ENCODE peak calls at places on chromosomes 6 and 20, in six cellular contexts. One of them, this sample, is unnamed.
A peak's percentile ranks its signal among the peaks of the same experiment; 100 is the strongest.

GRCh38 chr6:36216559-36216958 is 20.0 kb downstream of the BRPF3 start:
- DNase-seq in CD14-positive monocyte: no peak
- DNase-seq in RWPE1: no peak
- DNase-seq in MCF 10A: peak; percentile 46
- DNase-seq in fibroblast of mammary gland: peak; percentile 56
- DNase-seq in HFF-Myc: no peak
- DNase-seq in this sample: no peak

GRCh38 chr6:37990762-37991525 is 171.4 kb downstream of the ZFAND3 start:
- DNase-seq in CD14-positive monocyte: no peak
- DNase-seq in RWPE1: peak; percentile 56
- DNase-seq in MCF 10A: peak; percentile 52
- DNase-seq in fibroblast of mammary gland: peak; percentile 87
- DNase-seq in HFF-Myc: peak; percentile 65
- DNase-seq in this sample: no peak

GRCh38 chr20:32972181-32973076 is 31.8 kb downstream of the SUN5 start:
- DNase-seq in CD14-positive monocyte: no peak
- DNase-seq in RWPE1: no peak
- DNase-seq in MCF 10A: no peak
- DNase-seq in fibroblast of mammary gland: no peak
- DNase-seq in HFF-Myc: no peak
- DNase-seq in this sample: peak; percentile 83

GRCh38 chr6:113591896-113592827 is 265.0 kb upstream of the MARCKS start:
- DNase-seq in CD14-positive monocyte: no peak
- DNase-seq in RWPE1: no peak
- DNase-seq in MCF 10A: peak; percentile 34
- DNase-seq in fibroblast of mammary gland: no peak
- DNase-seq in HFF-Myc: no peak
- DNase-seq in this sample: no peak

GRCh38 chr20:33113387-33113908 is 34.0 kb downstream of the BPIFB4 start:
- DNase-seq in CD14-positive monocyte: no peak
- DNase-seq in RWPE1: no peak
- DNase-seq in MCF 10A: no peak
- DNase-seq in fibroblast of mammary gland: no peak
- DNase-seq in HFF-Myc: no peak
- DNase-seq in this sample: no peak

GRCh38 chr6:148451690-148452089 is 109.1 kb downstream of the SASH1 start:
- DNase-seq in CD14-positive monocyte: no peak
- DNase-seq in RWPE1: no peak
- DNase-seq in MCF 10A: no peak
- DNase-seq in fibroblast of mammary gland: no peak
- DNase-seq in HFF-Myc: no peak
- DNase-seq in this sample: no peak

GRCh38 chr6:134249759-134250602 is 67.9 kb downstream of the SGK1 start:
- DNase-seq in CD14-positive monocyte: no peak
- DNase-seq in RWPE1: no peak
- DNase-seq in MCF 10A: no peak
- DNase-seq in fibroblast of mammary gland: peak; percentile 57
- DNase-seq in HFF-Myc: no peak
- DNase-seq in this sample: no peak

GRCh38 chr20:60528141-60528540 is 569.9 kb downstream of the CDH26 start:
- DNase-seq in CD14-positive monocyte: no peak
- DNase-seq in RWPE1: no peak
- DNase-seq in MCF 10A: no peak
- DNase-seq in fibroblast of mammary gland: no peak
- DNase-seq in HFF-Myc: no peak
- DNase-seq in this sample: no peak

GRCh38 chr6:68317366-68317765 is 317.7 kb upstream of the ADGRB3 start:
- DNase-seq in CD14-positive monocyte: no peak
- DNase-seq in RWPE1: peak; percentile 2
- DNase-seq in MCF 10A: no peak
- DNase-seq in fibroblast of mammary gland: peak; percentile 16
- DNase-seq in HFF-Myc: no peak
- DNase-seq in this sample: no peak

GRCh38 chr6:68313911-68314310 is 321.2 kb upstream of the ADGRB3 start:
- DNase-seq in CD14-positive monocyte: no peak
- DNase-seq in RWPE1: no peak
- DNase-seq in MCF 10A: peak; percentile 17
- DNase-seq in fibroblast of mammary gland: peak; percentile 15
- DNase-seq in HFF-Myc: no peak
- DNase-seq in this sample: no peak
- TF ChIP-seq CTCF in CD14-positive monocyte: no peak
- TF ChIP-seq CTCF in RWPE1: no peak
- TF ChIP-seq CTCF in MCF 10A: peak; percentile 11
- TF ChIP-seq CTCF in fibroblast of mammary gland: peak; percentile 19
- TF ChIP-seq CTCF in HFF-Myc: no peak
- TF ChIP-seq CTCF in this sample: peak; percentile 74

DNA sequence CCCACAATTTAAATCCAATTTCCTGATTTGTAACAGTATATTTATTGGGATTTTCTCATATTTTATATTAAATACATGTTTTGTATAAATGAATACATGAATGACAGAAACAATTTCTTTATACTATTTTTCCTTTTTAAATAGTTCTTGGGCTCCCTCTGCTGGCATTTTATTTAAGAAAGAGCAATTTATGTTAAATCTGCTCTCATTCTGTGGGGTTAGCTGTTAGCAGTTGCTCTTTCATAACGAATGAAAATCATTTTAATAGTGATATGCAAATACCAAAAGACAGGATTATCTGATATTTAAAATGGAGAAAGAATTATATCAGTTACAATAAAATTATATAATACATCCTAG is 118.3 kb downstream of the RALGAPA2 start:
- DNase-seq in CD14-positive monocyte: no peak
- DNase-seq in RWPE1: peak; percentile 26
- DNase-seq in MCF 10A: peak; percentile 25
- DNase-seq in fibroblast of mammary gland: peak; percentile 46
- DNase-seq in HFF-Myc: no peak
- DNase-seq in this sample: no peak
- TF ChIP-seq CTCF in CD14-positive monocyte: peak; percentile 39
- TF ChIP-seq CTCF in RWPE1: peak; percentile 12
- TF ChIP-seq CTCF in MCF 10A: peak; percentile 37
- TF ChIP-seq CTCF in fibroblast of mammary gland: peak; percentile 30
- TF ChIP-seq CTCF in HFF-Myc: no peak
- TF ChIP-seq CTCF in this sample: peak; percentile 74

GRCh38 chr20:56204206-56204605 is 44.3 kb upstream of the MC3R start:
- DNase-seq in CD14-positive monocyte: no peak
- DNase-seq in RWPE1: no peak
- DNase-seq in MCF 10A: no peak
- DNase-seq in fibroblast of mammary gland: no peak
- DNase-seq in HFF-Myc: no peak
- DNase-seq in this sample: no peak

GRCh38 chr20:56205350-56205749 is 43.2 kb upstream of the MC3R start:
- DNase-seq in CD14-positive monocyte: no peak
- DNase-seq in RWPE1: no peak
- DNase-seq in MCF 10A: no peak
- DNase-seq in fibroblast of mammary gland: no peak
- DNase-seq in HFF-Myc: no peak
- DNase-seq in this sample: no peak

GRCh38 chr20:56207656-56208055 is 40.9 kb upstream of the MC3R start:
- DNase-seq in CD14-positive monocyte: no peak
- DNase-seq in RWPE1: no peak
- DNase-seq in MCF 10A: no peak
- DNase-seq in fibroblast of mammary gland: no peak
- DNase-seq in HFF-Myc: no peak
- DNase-seq in this sample: no peak

GRCh38 chr20:56200456-56200855 is 48.1 kb upstream of the MC3R start:
- DNase-seq in CD14-positive monocyte: no peak
- DNase-seq in RWPE1: no peak
- DNase-seq in MCF 10A: peak; percentile 17
- DNase-seq in fibroblast of mammary gland: peak; percentile 14
- DNase-seq in HFF-Myc: no peak
- DNase-seq in this sample: no peak

GRCh38 chr20:56202493-56203077 is 45.9 kb upstream of the MC3R start:
- DNase-seq in CD14-positive monocyte: no peak
- DNase-seq in RWPE1: peak; percentile 76
- DNase-seq in MCF 10A: peak; percentile 63
- DNase-seq in fibroblast of mammary gland: peak; percentile 18
- DNase-seq in HFF-Myc: no peak
- DNase-seq in this sample: no peak
- TF ChIP-seq CTCF in CD14-positive monocyte: no peak
- TF ChIP-seq CTCF in RWPE1: peak; percentile 93
- TF ChIP-seq CTCF in MCF 10A: peak; percentile 73
- TF ChIP-seq CTCF in fibroblast of mammary gland: peak; percentile 38
- TF ChIP-seq CTCF in HFF-Myc: peak; percentile 26
- TF ChIP-seq CTCF in this sample: peak; percentile 72

GRCh38 chr6:13233106-13233505 is 95.2 kb downstream of the TBC1D7 start:
- DNase-seq in CD14-positive monocyte: no peak
- DNase-seq in RWPE1: no peak
- DNase-seq in MCF 10A: no peak
- DNase-seq in fibroblast of mammary gland: no peak
- DNase-seq in HFF-Myc: no peak
- DNase-seq in this sample: no peak

GRCh38 chr6:13234130-13234529 is 94.2 kb downstream of the TBC1D7 start:
- DNase-seq in CD14-positive monocyte: no peak
- DNase-seq in RWPE1: peak; percentile 32
- DNase-seq in MCF 10A: no peak
- DNase-seq in fibroblast of mammary gland: no peak
- DNase-seq in HFF-Myc: no peak
- DNase-seq in this sample: no peak

GRCh38 chr6:13228264-13229204 is 99.8 kb downstream of the TBC1D7 start:
- DNase-seq in CD14-positive monocyte: no peak
- DNase-seq in RWPE1: no peak
- DNase-seq in MCF 10A: no peak
- DNase-seq in fibroblast of mammary gland: no peak
- DNase-seq in HFF-Myc: no peak
- DNase-seq in this sample: no peak

GRCh38 chr6:13226071-13226470 is 102.3 kb downstream of the TBC1D7 start:
- DNase-seq in CD14-positive monocyte: no peak
- DNase-seq in RWPE1: no peak
- DNase-seq in MCF 10A: no peak
- DNase-seq in fibroblast of mammary gland: no peak
- DNase-seq in HFF-Myc: no peak
- DNase-seq in this sample: no peak

GRCh38 chr6:13229205-13230085 is 98.9 kb downstream of the TBC1D7 start:
- DNase-seq in CD14-positive monocyte: no peak
- DNase-seq in RWPE1: peak; percentile 35
- DNase-seq in MCF 10A: peak; percentile 66
- DNase-seq in fibroblast of mammary gland: no peak
- DNase-seq in HFF-Myc: no peak
- DNase-seq in this sample: no peak
- TF ChIP-seq CTCF in CD14-positive monocyte: no peak
- TF ChIP-seq CTCF in RWPE1: peak; percentile 24
- TF ChIP-seq CTCF in MCF 10A: peak; percentile 48
- TF ChIP-seq CTCF in fibroblast of mammary gland: no peak
- TF ChIP-seq CTCF in HFF-Myc: peak; percentile 13
- TF ChIP-seq CTCF in this sample: peak; percentile 9

DNA sequence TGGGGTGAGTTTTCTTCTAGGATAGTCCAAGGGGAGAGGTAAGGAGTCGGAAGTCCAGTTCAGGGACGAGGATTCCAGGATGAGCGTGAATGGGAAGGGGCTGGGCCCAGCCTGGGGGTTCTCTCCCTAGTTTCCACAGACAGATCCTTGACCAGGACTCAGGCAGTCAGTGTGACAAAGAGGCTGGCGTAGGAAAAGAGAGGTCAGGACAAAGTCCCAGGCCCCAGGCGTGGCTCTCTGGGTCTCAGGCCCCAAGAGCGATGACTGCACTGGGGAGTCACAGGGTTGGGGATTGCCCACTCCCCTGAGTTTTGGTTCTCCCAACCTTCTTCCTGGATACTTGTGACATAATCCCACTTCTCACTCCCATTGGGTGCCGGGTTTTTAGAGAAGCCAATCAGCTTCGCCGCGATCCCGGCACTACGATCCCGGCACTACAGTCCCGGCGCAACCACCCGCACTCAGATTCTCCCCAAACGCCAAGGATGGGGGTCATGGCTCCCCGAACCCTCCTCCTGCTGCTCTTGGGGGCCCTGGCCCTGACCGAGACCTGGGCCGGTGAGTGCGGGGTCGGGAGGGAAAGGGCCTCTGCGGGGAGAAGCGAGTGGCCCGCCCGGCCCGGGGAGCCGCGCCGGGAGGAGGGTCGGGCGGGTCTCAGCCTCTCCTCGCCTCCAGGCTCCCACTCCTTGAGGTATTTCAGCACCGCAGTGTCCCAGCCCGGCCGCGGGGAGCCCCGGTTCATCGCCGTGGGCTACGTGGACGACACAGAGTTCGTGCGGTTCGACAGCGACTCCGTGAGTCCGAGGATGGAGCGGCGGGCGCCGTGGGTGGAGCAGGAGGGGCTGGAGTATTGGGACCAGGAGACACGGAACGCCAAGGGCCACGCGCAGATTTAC is 46.2 kb upstream of the TRIM26 start:
- DNase-seq in CD14-positive monocyte: peak; percentile 80
- DNase-seq in RWPE1: peak; percentile 93
- DNase-seq in MCF 10A: peak; percentile 82
- DNase-seq in fibroblast of mammary gland: peak; percentile 73
- DNase-seq in HFF-Myc: peak; percentile 45
- DNase-seq in this sample: peak; percentile 90
- TF ChIP-seq CTCF in CD14-positive monocyte: peak; percentile 27
- TF ChIP-seq CTCF in RWPE1: peak; percentile 33
- TF ChIP-seq CTCF in MCF 10A: peak; percentile 31
- TF ChIP-seq CTCF in fibroblast of mammary gland: peak; percentile 24
- TF ChIP-seq CTCF in HFF-Myc: no peak
- TF ChIP-seq CTCF in this sample: peak; percentile 78

GRCh38 chr6:141682391-141682790 is 450.3 kb upstream of the GJE1 start:
- DNase-seq in CD14-positive monocyte: no peak
- DNase-seq in RWPE1: no peak
- DNase-seq in MCF 10A: no peak
- DNase-seq in fibroblast of mammary gland: peak; percentile 22
- DNase-seq in HFF-Myc: no peak
- DNase-seq in this sample: no peak
- TF ChIP-seq CTCF in CD14-positive monocyte: no peak
- TF ChIP-seq CTCF in RWPE1: no peak
- TF ChIP-seq CTCF in MCF 10A: no peak
- TF ChIP-seq CTCF in fibroblast of mammary gland: peak; percentile 1
- TF ChIP-seq CTCF in HFF-Myc: no peak
- TF ChIP-seq CTCF in this sample: no peak

GRCh38 chr20:53244711-53245110 is 272.6 kb downstream of the TSHZ2 start:
- DNase-seq in CD14-positive monocyte: no peak
- DNase-seq in RWPE1: no peak
- DNase-seq in MCF 10A: no peak
- DNase-seq in fibroblast of mammary gland: no peak
- DNase-seq in HFF-Myc: no peak
- DNase-seq in this sample: no peak
- TF ChIP-seq CTCF in CD14-positive monocyte: no peak
- TF ChIP-seq CTCF in RWPE1: no peak
- TF ChIP-seq CTCF in MCF 10A: no peak
- TF ChIP-seq CTCF in fibroblast of mammary gland: no peak
- TF ChIP-seq CTCF in HFF-Myc: no peak
- TF ChIP-seq CTCF in this sample: no peak

GRCh38 chr6:29964904-29965872 is 22.9 kb downstream of the HLA-A start:
- DNase-seq in CD14-positive monocyte: peak; percentile 89
- DNase-seq in RWPE1: peak; percentile 75
- DNase-seq in MCF 10A: peak; percentile 88
- DNase-seq in fibroblast of mammary gland: peak; percentile 79
- DNase-seq in HFF-Myc: peak; percentile 77
- DNase-seq in this sample: no peak
- TF ChIP-seq CTCF in CD14-positive monocyte: no peak
- TF ChIP-seq CTCF in RWPE1: no peak
- TF ChIP-seq CTCF in MCF 10A: no peak
- TF ChIP-seq CTCF in fibroblast of mammary gland: no peak
- TF ChIP-seq CTCF in HFF-Myc: no peak
- TF ChIP-seq CTCF in this sample: peak; percentile 14

GRCh38 chr20:19802492-19803158 is 44.6 kb downstream of the RIN2 start:
- DNase-seq in CD14-positive monocyte: no peak
- DNase-seq in RWPE1: peak; percentile 78
- DNase-seq in MCF 10A: peak; percentile 72
- DNase-seq in fibroblast of mammary gland: no peak
- DNase-seq in HFF-Myc: no peak
- DNase-seq in this sample: no peak
- TF ChIP-seq CTCF in CD14-positive monocyte: peak; percentile 25
- TF ChIP-seq CTCF in RWPE1: peak; percentile 48
- TF ChIP-seq CTCF in MCF 10A: peak; percentile 21
- TF ChIP-seq CTCF in fibroblast of mammary gland: no peak
- TF ChIP-seq CTCF in HFF-Myc: no peak
- TF ChIP-seq CTCF in this sample: peak; percentile 64